ENCODE peak calls at places on chromosomes 3 and 15, in six cellular contexts. W is A549, F is K562, R is GM12878, Y is NB4, U is endothelial cell of umbilical vein. Z is an unnamed sample.

GRCh38 chr3:149454746-149455145 is 19.8 kb upstream of the TM4SF4 start:
- DNase-seq in R (no peak), W (no peak), U (no peak), Y (no peak), F (no peak), Z (no peak)

GRCh38 chr15:77737238-77738037 is 104.7 kb upstream of the LINGO1 start:
- DNase-seq in W (no peak), Y (no peak), R (no peak), U (no peak), F (peak), Z (no peak)

GRCh38 chr3:52446631-52447511 is 2.0 kb upstream of the SEMA3G start:
- DNase-seq in U (peak), R (peak), F (peak), Y (peak), W (peak), Z (peak)

GRCh38 chr3:104556372-104557078 is 810.2 kb upstream of the ALCAM start:
- DNase-seq in Y (peak), W (no peak), U (no peak), R (no peak), F (no peak), Z (no peak)

GRCh38 chr3:146035366-146035765 is 125.6 kb downstream of the PLOD2 start:
- DNase-seq in R (no peak), Y (no peak), F (no peak), W (no peak), U (no peak), Z (no peak)

GRCh38 chr3:129732200-129732876 is 125.9 kb upstream of the PLXND1 start:
- DNase-seq in Y (no peak), U (no peak), F (no peak), W (no peak), R (no peak), Z (peak)

GRCh38 chr3:77161098-77161497 is 121.2 kb downstream of the ROBO2 start:
- DNase-seq in W (no peak), Y (no peak), F (no peak), R (no peak), U (no peak), Z (no peak)

GRCh38 chr3:49164983-49165720 is 979 bp downstream of the CCDC71 start:
- DNase-seq in W (no peak), R (no peak), F (no peak), U (no peak), Y (no peak), Z (no peak)

GRCh38 chr3:167030059-167030458 is 350.0 kb downstream of the ZBBX start:
- DNase-seq in U (no peak), F (no peak), R (no peak), Y (no peak), W (no peak), Z (no peak)

GRCh38 chr15:94460624-94461023 is 229.3 kb downstream of the MCTP2 start:
- DNase-seq in F (no peak), U (no peak), W (no peak), Y (no peak), R (no peak), Z (no peak)

GRCh38 chr15:76996526-76997401 is 1.8 kb downstream of the PSTPIP1 start:
- DNase-seq in F (no peak), W (no peak), U (peak), R (no peak), Y (peak), Z (no peak)

GRCh38 chr3:134594236-134594825 is 56.5 kb downstream of the KY start:
- DNase-seq in W (no peak), Y (no peak), U (no peak), F (no peak), R (no peak), Z (no peak)

GRCh38 chr3:58683001-58683845 is 16.6 kb upstream of the FAM3D start:
- DNase-seq in Y (peak), U (no peak), F (no peak), R (peak), W (peak), Z (no peak)

GRCh38 chr15:29127506-29128430 is 141.9 kb downstream of the NSMCE3 start:
- DNase-seq in R (no peak), Y (no peak), W (no peak), U (no peak), F (no peak), Z (no peak)

GRCh38 chr15:74589826-74590225 is 25.8 kb upstream of the CLK3 start:
- DNase-seq in W (no peak), F (no peak), U (peak), R (no peak), Y (no peak), Z (no peak)

GRCh38 chr3:139928708-139929505 is 6.1 kb upstream of the CLSTN2 start:
- DNase-seq in F (no peak), U (no peak), W (no peak), Y (no peak), R (no peak), Z (no peak)

GRCh38 chr15:38768970-38769369 is 204.4 kb upstream of the RASGRP1 start:
- DNase-seq in F (no peak), W (peak), Y (no peak), U (peak), R (no peak), Z (no peak)

GRCh38 chr3:142898346-142899213 is 9.7 kb upstream of the PCOLCE2 start:
- DNase-seq in U (no peak), F (no peak), R (no peak), W (no peak), Y (no peak), Z (no peak)

GRCh38 chr15:24848050-24848449 is 106.7 kb upstream of the SNRPN start:
- DNase-seq in Y (no peak), F (no peak), U (peak), W (peak), R (no peak), Z (no peak)

GRCh38 chr15:87477759-87478687 is 778.5 kb downstream of the NTRK3 start:
- DNase-seq in Y (peak), W (peak), F (no peak), U (no peak), R (no peak), Z (no peak)

GRCh38 chr3:190424478-190425439 is 24.9 kb downstream of the TMEM207 start:
- DNase-seq in Y (peak), R (peak), W (peak), F (peak), U (peak), Z (peak)

GRCh38 chr3:133943639-133944131 is 48.0 kb upstream of the RAB6B start:
- DNase-seq in W (peak), F (peak), R (no peak), Y (peak), U (peak), Z (no peak)

GRCh38 chr3:24454393-24454792 is 40.3 kb downstream of the THRB start:
- DNase-seq in F (no peak), Y (no peak), W (no peak), R (no peak), U (no peak), Z (no peak)

GRCh38 chr15:41713047-41713446 is 52.8 kb downstream of the MGA start:
- DNase-seq in U (peak), W (no peak), Y (no peak), F (no peak), R (no peak), Z (no peak)
- TF ChIP-seq MYC in U (no peak), W (no peak), Y (no peak), F (no peak), R (no peak), Z (no peak)

GRCh38 chr15:31326729-31327673 is at the start of gene KLF13:
- DNase-seq in R (no peak), W (peak), Y (no peak), F (peak), U (no peak), Z (no peak)
- TF ChIP-seq POLR2A in R (peak), W (peak), Y (peak), F (no peak), U (no peak), Z (peak)

DNA sequence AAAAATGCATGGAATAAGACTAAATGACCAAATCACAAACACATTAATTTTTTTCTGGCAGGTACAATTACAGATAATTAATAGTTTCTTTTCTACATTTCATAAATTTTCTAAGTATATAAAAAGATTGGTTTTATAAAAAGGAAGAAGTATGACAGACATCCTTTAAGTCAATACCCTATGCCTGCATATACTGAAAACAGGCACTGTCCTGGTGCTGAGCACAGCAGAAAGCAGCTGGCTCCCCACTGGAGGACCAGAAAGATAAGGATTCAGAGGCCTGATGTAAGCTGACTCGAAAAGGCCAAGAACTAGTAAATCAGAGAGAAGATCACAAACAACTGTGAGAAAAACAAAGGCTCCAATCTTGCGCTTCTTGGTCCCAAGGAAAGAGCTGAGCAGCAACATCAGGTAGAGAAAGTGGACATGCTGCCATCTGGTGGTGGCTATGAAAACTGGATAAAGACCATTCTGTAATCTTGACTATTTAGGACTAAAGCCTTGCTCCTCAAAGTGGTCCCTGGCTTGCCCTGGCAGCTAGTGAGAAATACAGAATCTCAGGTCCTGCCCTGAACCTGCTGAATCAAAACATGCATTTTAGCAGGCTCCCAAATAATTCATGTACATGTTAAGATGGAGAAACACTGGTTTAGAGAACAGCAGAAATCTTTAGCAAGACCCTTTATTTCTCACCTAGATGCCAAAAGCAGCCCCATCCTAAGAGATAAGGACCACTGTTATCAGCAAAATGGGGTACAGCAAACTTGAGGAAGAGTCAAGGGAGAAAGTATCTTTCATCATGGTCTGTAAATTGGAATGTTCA is 76.0 kb downstream of the TRANK1 start:
- DNase-seq in W (peak), R (peak), U (peak), Y (peak), F (peak), Z (peak)
- TF ChIP-seq MYC in W (no peak), R (no peak), U (no peak), Y (no peak), F (no peak), Z (no peak)

DNA sequence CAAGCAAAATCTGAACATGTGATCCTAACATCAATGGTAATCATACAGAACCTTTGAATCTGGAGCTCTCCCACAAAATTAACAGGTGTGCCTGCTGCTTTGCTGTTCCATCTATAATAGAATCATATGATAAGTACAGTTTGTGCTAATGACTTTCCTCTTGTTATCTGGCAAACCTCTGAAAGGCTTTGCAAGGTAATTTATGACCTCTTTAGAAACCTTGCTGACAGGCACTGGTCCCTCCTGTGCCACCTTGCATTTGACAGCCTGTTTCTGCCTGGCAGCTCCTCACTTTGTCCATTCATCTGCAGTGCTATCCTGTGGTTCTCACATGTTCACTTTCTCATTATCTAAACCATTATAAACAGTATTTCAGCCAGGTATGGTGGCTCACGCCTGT is 10.2 kb upstream of the HTR3C start:
- DNase-seq in R (no peak), Y (no peak), W (no peak), U (no peak), F (no peak), Z (no peak)
- TF ChIP-seq POLR2A in R (no peak), Y (no peak), W (no peak), U (no peak), F (no peak), Z (no peak)

GRCh38 chr15:57914350-57915055 is 151.0 kb downstream of the ALDH1A2 start:
- DNase-seq in F (no peak), Y (peak), R (no peak), W (no peak), U (peak), Z (no peak)
- TF ChIP-seq MYC in F (no peak), Y (no peak), R (no peak), W (no peak), U (no peak), Z (no peak)

DNA sequence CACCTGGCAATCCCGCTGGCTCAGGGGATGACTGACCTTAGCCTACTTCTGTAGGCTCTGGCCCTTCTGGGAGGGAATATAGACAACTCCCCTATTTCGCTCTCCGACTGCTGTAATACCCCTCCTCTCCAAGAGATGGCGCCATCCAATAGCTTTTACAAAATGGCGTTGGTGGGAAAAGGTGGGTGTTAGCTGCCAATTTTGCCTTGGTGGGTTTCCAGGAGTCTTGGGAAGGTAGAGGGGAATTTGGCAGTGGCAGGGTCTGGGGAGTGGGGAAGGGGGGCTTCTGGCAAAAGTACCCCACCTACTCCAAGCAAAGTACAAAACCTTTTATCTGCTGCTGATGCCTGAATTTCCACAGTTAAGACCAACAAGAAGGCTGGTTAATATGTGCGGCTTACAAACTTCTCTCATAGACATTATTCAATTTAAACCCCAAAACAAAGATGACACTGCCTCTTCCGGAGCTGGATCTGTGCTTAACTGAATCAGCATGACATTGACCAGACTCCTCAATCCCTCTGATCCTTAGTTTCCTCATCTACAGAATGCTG is 62.1 kb downstream of the RASGRF1 start:
- DNase-seq in R (no peak), Y (peak), W (peak), F (peak), U (peak), Z (peak)
- TF ChIP-seq POLR2A in R (no peak), Y (no peak), W (no peak), F (no peak), U (no peak), Z (no peak)

DNA sequence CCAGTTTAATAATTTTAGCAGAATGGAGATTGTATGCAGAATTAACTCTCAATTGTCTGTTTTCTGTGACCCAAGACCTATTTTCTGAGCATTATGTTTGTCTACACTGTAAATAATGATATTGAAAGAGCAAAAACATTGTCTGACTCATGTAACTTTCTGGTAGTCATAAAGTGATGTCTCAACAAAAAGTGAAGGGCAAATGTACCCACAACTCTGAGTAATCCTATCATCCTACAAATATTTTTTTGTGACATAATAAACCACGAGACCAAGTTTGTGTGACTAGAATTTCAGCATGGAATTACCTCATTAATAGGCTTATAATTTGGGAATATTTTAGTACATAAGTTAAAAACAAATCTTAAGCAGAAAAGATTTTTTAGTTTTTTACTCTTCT is 15.4 kb upstream of the ABHD10 start:
- DNase-seq in Y (no peak), F (no peak), W (peak), R (no peak), U (peak), Z (no peak)
- TF ChIP-seq MYC in Y (no peak), F (no peak), W (no peak), R (no peak), U (no peak), Z (no peak)

GRCh38 chr15:88913017-88913849 is at the start of gene MFGE8:
- DNase-seq in R (no peak), W (peak), Y (peak), F (peak), U (peak), Z (peak)
- TF ChIP-seq POLR2A in R (peak), W (peak), Y (no peak), F (peak), U (peak), Z (no peak)

Z was measured in HepG2.